ENCODE peak calls at places on chromosomes 16 and 17, in four cellular contexts. One of them, this sample, is unnamed.

GRCh38 chr16:54946909-54947308 is 16.2 kb downstream of the IRX5 start:
- DNase-seq in AG04450: no peak
- DNase-seq in ovary: no peak
- DNase-seq in colonic mucosa: no peak
- DNase-seq in this sample: no peak

GRCh38 chr17:68381076-68381900 is 76.0 kb downstream of the WIPI1 start:
- DNase-seq in AG04450: peak; percentile 83
- DNase-seq in colonic mucosa: no peak
- DNase-seq in ovary: no peak
- DNase-seq in this sample: no peak

GRCh38 chr17:31559647-31560501 is 168.4 kb downstream of the RAB11FIP4 start:
- DNase-seq in AG04450: no peak
- DNase-seq in ovary: peak; percentile 28
- DNase-seq in colonic mucosa: no peak
- DNase-seq in this sample: no peak

GRCh38 chr17:4899341-4900230 is at the start of gene C17orf107:
- DNase-seq in colonic mucosa: peak; percentile 91
- DNase-seq in ovary: peak; percentile 84
- DNase-seq in AG04450: peak; percentile 20
- DNase-seq in this sample: peak; percentile 90

GRCh38 chr16:4273858-4274291 is 1.1 kb upstream of the TFAP4 start:
- DNase-seq in ovary: peak; percentile 40
- DNase-seq in AG04450: no peak
- DNase-seq in colonic mucosa: peak; percentile 56
- DNase-seq in this sample: peak; percentile 74

GRCh38 chr16:17433577-17433960 is 37.2 kb downstream of the XYLT1 start:
- DNase-seq in colonic mucosa: no peak
- DNase-seq in AG04450: no peak
- DNase-seq in ovary: no peak
- DNase-seq in this sample: no peak

GRCh38 chr16:87864331-87864989 is 4.8 kb downstream of the SLC7A5 start:
- DNase-seq in AG04450: no peak
- DNase-seq in colonic mucosa: no peak
- DNase-seq in ovary: no peak
- DNase-seq in this sample: no peak

GRCh38 chr17:6402258-6402657 is 32.7 kb downstream of the AIPL1 start:
- DNase-seq in colonic mucosa: no peak
- DNase-seq in AG04450: no peak
- DNase-seq in ovary: no peak
- DNase-seq in this sample: no peak

GRCh38 chr16:6048017-6048416 is 950.4 kb upstream of the EEF2KMT start:
- DNase-seq in colonic mucosa: no peak
- DNase-seq in ovary: no peak
- DNase-seq in AG04450: no peak
- DNase-seq in this sample: no peak

GRCh38 chr17:45287526-45288264 is 25.8 kb upstream of the SPATA32 start:
- DNase-seq in ovary: no peak
- DNase-seq in AG04450: no peak
- DNase-seq in colonic mucosa: no peak
- DNase-seq in this sample: no peak

GRCh38 chr17:45283711-45284110 is 21.8 kb upstream of the SPATA32 start:
- DNase-seq in colonic mucosa: no peak
- DNase-seq in AG04450: no peak
- DNase-seq in ovary: no peak
- DNase-seq in this sample: no peak

GRCh38 chr17:45286286-45286685 is 24.4 kb upstream of the SPATA32 start:
- DNase-seq in AG04450: no peak
- DNase-seq in ovary: no peak
- DNase-seq in colonic mucosa: no peak
- DNase-seq in this sample: no peak

GRCh38 chr17:45282683-45283644 is 21.1 kb upstream of the SPATA32 start:
- DNase-seq in colonic mucosa: no peak
- DNase-seq in AG04450: peak; percentile 62
- DNase-seq in ovary: peak; percentile 79
- DNase-seq in this sample: no peak

DNA sequence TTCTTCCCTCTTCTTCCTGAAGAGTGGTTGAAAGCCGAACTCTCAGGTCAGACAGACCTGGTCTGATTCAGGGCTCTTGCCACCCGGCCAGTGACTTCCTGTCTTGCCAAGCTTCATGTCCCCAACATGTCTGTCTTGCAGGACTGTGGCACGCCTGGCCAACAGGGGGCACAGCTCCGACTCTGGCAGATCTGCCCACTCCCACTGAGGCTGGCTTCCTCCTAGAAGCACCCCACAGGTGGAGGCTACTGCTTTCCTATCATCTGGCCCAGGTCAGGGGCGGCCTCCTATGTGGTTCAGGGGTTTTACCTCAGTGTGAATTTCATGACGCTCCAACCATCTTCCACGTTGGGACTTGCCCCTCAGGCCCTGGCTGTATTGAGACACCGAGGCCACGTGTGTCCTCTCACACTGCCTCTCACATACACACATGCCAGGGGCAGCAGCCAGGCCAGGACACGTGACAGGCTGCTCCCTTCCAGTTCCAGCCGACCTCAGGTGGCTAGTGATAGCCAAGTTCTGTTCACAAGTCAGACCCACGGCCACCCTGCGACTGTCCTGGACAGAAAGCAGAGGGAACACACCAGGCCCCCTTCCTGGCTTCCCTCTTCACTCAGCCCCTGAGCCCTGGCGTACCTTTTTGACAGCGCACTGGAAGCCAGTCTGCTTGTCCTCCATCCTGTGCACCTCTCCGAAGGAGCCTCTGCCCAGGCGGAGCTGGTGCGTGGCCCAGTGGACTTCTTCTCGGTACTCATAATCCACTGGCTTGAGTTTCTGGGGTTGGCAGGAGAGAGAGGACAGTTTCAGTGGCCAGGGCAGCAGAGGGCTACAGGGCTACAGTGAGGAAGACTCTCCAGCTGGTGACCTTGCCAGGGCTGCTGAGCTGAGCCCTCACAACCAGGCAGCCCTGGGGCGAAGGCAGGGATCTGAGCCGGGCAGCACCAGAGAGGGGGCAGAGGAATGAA is 22.6 kb upstream of the SPATA32 start:
- DNase-seq in AG04450: no peak
- DNase-seq in ovary: no peak
- DNase-seq in colonic mucosa: no peak
- DNase-seq in this sample: peak; percentile 29
- TF ChIP-seq CTCF in AG04450: peak; percentile 19
- TF ChIP-seq CTCF in ovary: no peak
- TF ChIP-seq CTCF in colonic mucosa: no peak
- TF ChIP-seq CTCF in this sample: no peak

GRCh38 chr17:27181935-27182334 is 112.0 kb upstream of the WSB1 start:
- DNase-seq in colonic mucosa: no peak
- DNase-seq in ovary: no peak
- DNase-seq in AG04450: no peak
- DNase-seq in this sample: no peak

GRCh38 chr17:27180322-27180721 is 113.6 kb upstream of the WSB1 start:
- DNase-seq in ovary: no peak
- DNase-seq in AG04450: no peak
- DNase-seq in colonic mucosa: no peak
- DNase-seq in this sample: no peak
- H3K9me3 ChIP-seq in ovary: no peaks in the 10 kb centered on the region
- H3K9me3 ChIP-seq in AG04450: no peaks in the 10 kb centered on the region
- H3K9me3 ChIP-seq in colonic mucosa: no peaks in the 10 kb centered on the region
- H3K9me3 ChIP-seq in this sample: no peaks in the 10 kb centered on the region

GRCh38 chr16:76265434-76266045 is 11.7 kb upstream of the CNTNAP4 start:
- DNase-seq in ovary: no peak
- DNase-seq in colonic mucosa: peak; percentile 47
- DNase-seq in AG04450: peak; percentile 8
- DNase-seq in this sample: peak; percentile 54
- TF ChIP-seq CTCF in ovary: no peak
- TF ChIP-seq CTCF in colonic mucosa: peak; percentile 34
- TF ChIP-seq CTCF in AG04450: peak; percentile 71
- TF ChIP-seq CTCF in this sample: no peak

GRCh38 chr16:7185179-7185578 is 147.5 kb upstream of the RBFOX1 start:
- DNase-seq in ovary: no peak
- DNase-seq in AG04450: no peak
- DNase-seq in colonic mucosa: no peak
- DNase-seq in this sample: no peak
- H3K9me3 ChIP-seq in ovary: no peaks in the 10 kb centered on the region
- H3K9me3 ChIP-seq in AG04450: peaks cover 18% of the 10 kb centered on the region
- H3K9me3 ChIP-seq in colonic mucosa: no peaks in the 10 kb centered on the region
- H3K9me3 ChIP-seq in this sample: no peaks in the 10 kb centered on the region